ENCODE peak calls at places on chromosomes 6 and 20, in nine cellular contexts. Z is amniotic stem cell; R is stimulated activated CD4-positive, alpha-beta T cell treated with anti-CD3 and anti-CD28 coated beads, Interleukin-1b, Interleukin-23, amount 100 ng/mL, for 24 hours; J is progenitor cell of endocrine pancreas; M is fibroblast of lung; C is activated T-helper 9 cell treated with anti-CD3 and anti-CD28 coated beads, Interleukin-2, amount 50 U/mL, for 16 hours; N is adrenal gland; A is LoVo; I is kidney glomerular epithelial cell. O is an unnamed sample.

GRCh38 chr20:62914970-62915457 is 11.3 kb downstream of the DIDO1 start:
- DNase-seq in Z (no peak), R (no peak), J (no peak), M (peak), C (no peak), N (no peak), A (no peak), I (no peak), O (no peak)

GRCh38 chr6:157893238-157893637 is 70.2 kb downstream of the SNX9 start:
- DNase-seq in Z (no peak), R (no peak), J (no peak), M (no peak), C (peak), N (no peak), A (no peak), I (no peak), O (no peak)

GRCh38 chr20:44204156-44204831 is 6.3 kb downstream of the OSER1 start:
- DNase-seq in Z (peak), R (no peak), J (no peak), M (peak), C (no peak), N (no peak), A (peak), I (peak), O (no peak)

GRCh38 chr6:25366785-25367657 is 87.8 kb downstream of the CARMIL1 start:
- DNase-seq in Z (no peak), R (no peak), J (no peak), M (no peak), C (no peak), N (no peak), A (no peak), I (peak), O (no peak)

GRCh38 chr20:56617489-56617888 is 11.6 kb upstream of the TFAP2C start:
- DNase-seq in Z (no peak), R (no peak), J (no peak), M (no peak), C (no peak), N (no peak), A (no peak), I (no peak), O (no peak)

GRCh38 chr6:152952045-152952444 is 30.8 kb downstream of the FBXO5 start:
- DNase-seq in Z (no peak), R (no peak), J (no peak), M (peak), C (no peak), N (no peak), A (no peak), I (peak), O (no peak)

GRCh38 chr6:73610444-73611275 is 43.1 kb downstream of the SLC17A5 start:
- DNase-seq in Z (peak), R (no peak), J (no peak), M (peak), C (no peak), N (no peak), A (peak), I (peak), O (no peak)

GRCh38 chr6:116087437-116088027 is 13.1 kb upstream of the NT5DC1 start:
- DNase-seq in Z (peak), R (no peak), J (no peak), M (peak), C (no peak), N (no peak), A (no peak), I (peak), O (no peak)

GRCh38 chr20:12924126-12924525 is 84.6 kb upstream of the SPTLC3 start:
- DNase-seq in Z (no peak), R (no peak), J (no peak), M (no peak), C (no peak), N (no peak), A (no peak), I (no peak), O (peak)

GRCh38 chr6:127266892-127267741 is 453 bp downstream of the RNF146 start:
- DNase-seq in Z (no peak), R (peak), J (no peak), M (peak), C (peak), N (peak), A (peak), I (peak), O (peak)

GRCh38 chr20:6756961-6757595 is 10.4 kb upstream of the BMP2 start:
- DNase-seq in Z (no peak), R (no peak), J (no peak), M (no peak), C (no peak), N (no peak), A (no peak), I (no peak), O (no peak)

GRCh38 chr6:125193208-125193607 is 39.6 kb downstream of the TPD52L1 start:
- DNase-seq in Z (no peak), R (no peak), J (no peak), M (no peak), C (no peak), N (no peak), A (peak), I (no peak), O (no peak)

GRCh38 chr6:110352603-110353303 is 5.4 kb downstream of the METTL24 start:
- DNase-seq in Z (no peak), R (no peak), J (no peak), M (peak), C (no peak), N (no peak), A (no peak), I (no peak), O (no peak)

GRCh38 chr20:44271915-44272663 is 25.0 kb downstream of the GDAP1L1 start:
- DNase-seq in Z (no peak), R (no peak), J (no peak), M (no peak), C (no peak), N (no peak), A (no peak), I (no peak), O (peak)

GRCh38 chr6:90158945-90159344 is 137.7 kb downstream of the BACH2 start:
- DNase-seq in Z (no peak), R (no peak), J (no peak), M (no peak), C (no peak), N (no peak), A (no peak), I (no peak), O (no peak)

GRCh38 chr6:159862103-159862502 is 28.7 kb upstream of the MAS1 start:
- DNase-seq in Z (no peak), R (no peak), J (no peak), M (no peak), C (no peak), N (no peak), A (no peak), I (no peak), O (no peak)

GRCh38 chr20:19233025-19233794 is 20.8 kb downstream of the SLC24A3 start:
- DNase-seq in Z (no peak), R (no peak), J (no peak), M (no peak), C (no peak), N (peak), A (no peak), I (no peak), O (no peak)

GRCh38 chr20:36591854-36592641 is 13.5 kb upstream of the RAB5IF start:
- DNase-seq in Z (no peak), R (no peak), J (no peak), M (peak), C (peak), N (no peak), A (peak), I (no peak), O (peak)

GRCh38 chr6:51531623-51532022 is 555.8 kb downstream of the PKHD1 start:
- DNase-seq in Z (no peak), R (no peak), J (no peak), M (no peak), C (no peak), N (no peak), A (no peak), I (no peak), O (no peak)

GRCh38 chr6:33579828-33580714 is at the start of gene BAK1:
- DNase-seq in Z (peak), R (peak), J (peak), M (peak), C (peak), N (peak), A (peak), I (peak), O (peak)

GRCh38 chr6:30687659-30688431 is 1.4 kb upstream of the PPP1R18 start:
- DNase-seq in Z (no peak), R (no peak), J (no peak), M (peak), C (no peak), N (no peak), A (no peak), I (peak), O (peak)

GRCh38 chr6:111975501-111975900 is 78.4 kb upstream of the CCN6 start:
- DNase-seq in Z (no peak), R (no peak), J (no peak), M (no peak), C (no peak), N (no peak), A (no peak), I (no peak), O (no peak)

GRCh38 chr6:46642928-46643751 is 9.5 kb downstream of the CYP39A1 start:
- DNase-seq in Z (no peak), R (no peak), J (no peak), M (no peak), C (no peak), N (no peak), A (no peak), I (peak), O (no peak)

GRCh38 chr20:59144831-59145196 is 18.8 kb upstream of the ZNF831 start:
- DNase-seq in Z (no peak), R (no peak), J (no peak), M (no peak), C (no peak), N (no peak), A (no peak), I (no peak), O (no peak)

O was measured in WERI-Rb-1.